ENCODE peak calls at places on chromosomes 1 and 21, in ten cellular contexts. M is foreskin fibroblast; Z is cardiac muscle cell; B is brain microvascular endothelial cell; R is tibial artery; I is fibroblast of lung; U is DND-41; W is left lung; D is CD8-positive, alpha-beta T cell; T is uterus. X is an unnamed sample.

GRCh38 chr1:86063721-86064120 is 92.9 kb downstream of the COL24A1 start:
- DNase-seq in Z (no peak), W (no peak), I (no peak), T (no peak), R (no peak), M (no peak), D (no peak), B (no peak), U (no peak), X (no peak)

GRCh38 chr21:31172328-31172727 is 134.1 kb upstream of the KRTAP19-8 start:
- DNase-seq in M (no peak), U (no peak), T (no peak), R (no peak), D (no peak), B (no peak), W (no peak), I (no peak), Z (peak; percentile 47), X (no peak)

GRCh38 chr21:45818904-45819285 is 162.7 kb upstream of the COL6A1 start:
- DNase-seq in W (no peak), U (peak; percentile 52), T (no peak), Z (no peak), R (no peak), D (peak; percentile 30), I (peak; percentile 91), B (peak; percentile 89), M (peak; percentile 80), X (no peak)

GRCh38 chr1:244896550-244896949 is 32.2 kb upstream of the HNRNPU start:
- DNase-seq in W (no peak), Z (no peak), B (peak; percentile 63), M (peak; percentile 67), R (no peak), I (peak; percentile 91), T (no peak), U (no peak), D (no peak), X (no peak)

GRCh38 chr1:4170548-4170947 is 270.5 kb upstream of the C1orf174 start:
- DNase-seq in T (no peak), Z (no peak), R (no peak), M (no peak), I (no peak), D (no peak), U (no peak), B (no peak), W (no peak), X (no peak)

GRCh38 chr1:118660769-118661168 is 327.4 kb downstream of the TBX15 start:
- DNase-seq in B (no peak), D (no peak), M (no peak), Z (peak; percentile 19), I (no peak), W (no peak), U (no peak), R (no peak), T (no peak), X (no peak)

GRCh38 chr1:12088607-12089006 is 25.5 kb downstream of the TNFRSF8 start:
- DNase-seq in D (peak; percentile 46), T (no peak), M (no peak), Z (no peak), U (peak; percentile 91), W (no peak), I (no peak), B (no peak), R (no peak), X (no peak)

GRCh38 chr1:84000954-84001495 is 2.1 kb upstream of the TTLL7 start:
- DNase-seq in M (no peak), T (no peak), I (no peak), B (no peak), D (no peak), W (no peak), Z (no peak), R (no peak), U (no peak), X (no peak)

GRCh38 chr1:223714421-223714724 is 2.0 kb downstream of the CAPN2 start:
- DNase-seq in Z (no peak), D (no peak), W (no peak), U (no peak), B (no peak), R (no peak), M (no peak), I (no peak), T (no peak), X (no peak)

GRCh38 chr1:225422795-225423517 is 4.9 kb downstream of the LBR start:
- DNase-seq in W (no peak), Z (no peak), U (no peak), M (no peak), B (no peak), R (no peak), T (no peak), I (no peak), D (no peak), X (no peak)

GRCh38 chr1:225422033-225422605 is 5.7 kb downstream of the LBR start:
- DNase-seq in I (no peak), D (no peak), R (no peak), M (no peak), Z (no peak), U (no peak), T (no peak), W (no peak), B (no peak), X (no peak)

GRCh38 chr1:225425211-225425786 is 2.5 kb downstream of the LBR start:
- DNase-seq in Z (no peak), D (no peak), I (peak; percentile 33), B (no peak), W (no peak), T (peak; percentile 66), U (no peak), M (peak; percentile 35), R (no peak), X (no peak)

GRCh38 chr1:225424562-225425210 is 3.2 kb downstream of the LBR start:
- DNase-seq in Z (peak; percentile 17), T (no peak), D (no peak), I (peak; percentile 25), W (no peak), M (peak; percentile 28), B (peak; percentile 20), U (no peak), R (no peak), X (no peak)

GRCh38 chr1:225423518-225423855 is 4.4 kb downstream of the LBR start:
- DNase-seq in Z (peak; percentile 14), W (no peak), T (no peak), D (no peak), U (no peak), B (no peak), R (no peak), I (no peak), M (no peak), X (no peak)
- H3K4me3 ChIP-seq in Z (no peak overlapping the region), W (no peak overlapping the region), T (no peak overlapping the region), D (no peak overlapping the region), U (no peak overlapping the region), B (no peak overlapping the region), R (no peak overlapping the region), I (peak overlapping the region; percentile 24), M (no peak overlapping the region), X (peak overlapping the region; percentile 24)

GRCh38 chr1:225458222-225458631 is 30.4 kb upstream of the LBR start:
- DNase-seq in W (no peak), B (peak; percentile 66), U (no peak), Z (no peak), T (no peak), I (peak; percentile 54), M (no peak), R (no peak), D (no peak), X (no peak)

GRCh38 chr1:225454067-225454618 is 26.3 kb upstream of the LBR start:
- DNase-seq in R (peak; percentile 14), I (no peak), Z (no peak), W (no peak), T (no peak), M (no peak), B (no peak), U (no peak), D (no peak), X (no peak)

GRCh38 chr1:225451340-225451739 is 23.5 kb upstream of the LBR start:
- DNase-seq in Z (no peak), I (no peak), U (no peak), W (peak; percentile 24), M (no peak), B (no peak), D (no peak), R (no peak), T (no peak), X (no peak)

GRCh38 chr1:225451840-225452515 is 24.1 kb upstream of the LBR start:
- DNase-seq in U (no peak), R (peak; percentile 13), T (no peak), I (no peak), Z (no peak), B (no peak), D (no peak), W (peak; percentile 27), M (no peak), X (no peak)

DNA sequence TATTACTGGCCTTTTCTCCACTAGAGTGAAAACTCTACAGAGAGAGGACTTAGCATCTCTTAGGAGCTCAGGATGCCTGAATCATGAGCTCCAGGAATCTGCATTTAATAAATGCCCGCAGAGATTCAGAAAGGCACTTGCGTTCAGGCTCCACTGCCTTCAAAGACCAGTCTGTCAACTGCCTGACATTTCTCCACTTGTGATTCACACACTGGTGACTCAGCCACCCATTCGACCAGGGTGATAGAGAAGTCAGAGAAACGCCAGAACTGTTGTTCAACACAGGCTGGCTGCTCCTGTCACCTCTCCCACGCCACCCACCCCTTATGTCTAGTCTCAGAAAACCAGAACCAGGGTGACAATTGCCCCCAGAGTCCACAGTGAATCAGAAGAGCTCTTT is 26.9 kb upstream of the LBR start:
- DNase-seq in B (peak; percentile 93), I (peak; percentile 76), D (peak; percentile 41), Z (no peak), W (peak; percentile 78), T (peak; percentile 60), M (peak; percentile 65), U (no peak), R (peak; percentile 41), X (no peak)
- H3K4me3 ChIP-seq in B (no peak overlapping the region), I (no peak overlapping the region), D (no peak overlapping the region), Z (no peak overlapping the region), W (no peak overlapping the region), T (no peak overlapping the region), M (no peak overlapping the region), U (no peak overlapping the region), R (no peak overlapping the region), X (no peak overlapping the region)

GRCh38 chr21:43903451-43904091 is 38.5 kb downstream of the AGPAT3 start:
- DNase-seq in I (peak; percentile 53), D (no peak), M (no peak), T (no peak), W (peak; percentile 80), B (no peak), U (no peak), R (no peak), Z (no peak), X (no peak)
- H3K4me3 ChIP-seq in I (no peak overlapping the region), D (no peak overlapping the region), M (no peak overlapping the region), T (no peak overlapping the region), W (peak overlapping the region; percentile 11), B (no peak overlapping the region), U (no peak overlapping the region), R (no peak overlapping the region), Z (no peak overlapping the region), X (no peak overlapping the region)

DNA sequence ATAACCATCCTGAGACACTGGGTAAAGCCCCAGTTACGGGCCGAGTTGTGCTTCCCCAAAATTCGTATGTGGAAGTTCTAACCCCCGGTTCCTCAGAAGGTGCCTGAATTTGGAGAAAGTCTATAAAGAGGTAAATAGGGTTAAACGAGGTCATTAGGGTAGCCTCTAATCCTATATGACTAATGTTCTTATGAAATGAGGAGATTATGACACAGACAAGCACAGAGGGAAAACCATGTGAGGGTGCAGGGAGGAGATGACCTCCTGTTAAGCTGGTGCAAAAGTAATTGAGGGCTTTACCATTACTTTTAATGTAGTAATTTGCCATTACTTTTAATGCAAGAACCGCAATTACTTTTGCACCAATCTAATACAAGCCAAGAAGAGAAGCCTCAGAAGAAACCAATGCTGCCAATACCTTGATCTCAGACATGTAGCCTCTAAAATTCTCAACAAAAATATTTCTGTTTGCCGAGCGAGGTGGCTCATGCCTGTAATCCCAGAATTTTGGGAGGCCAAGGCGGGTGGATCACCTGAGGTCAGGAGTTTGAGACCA is 260.8 kb downstream of the GPATCH2 start:
- DNase-seq in B (no peak), M (no peak), W (no peak), D (no peak), R (no peak), I (no peak), T (no peak), U (no peak), Z (no peak), X (no peak)
- H3K4me3 ChIP-seq in B (no peak overlapping the region), M (no peak overlapping the region), W (no peak overlapping the region), D (no peak overlapping the region), R (no peak overlapping the region), I (no peak overlapping the region), T (no peak overlapping the region), U (no peak overlapping the region), Z (no peak overlapping the region), X (no peak overlapping the region)